ENCODE peak calls at places on chromosomes 7 and 10, in four cellular contexts. J, Q, M and I are unnamed samples.
A peak's percentile ranks its signal among the peaks of the same experiment; 100 is the strongest.

GRCh38 chr10:78579995-78580394 is 488.8 kb upstream of the ZMIZ1 start:
- DNase-seq in J (no peak), Q (no peak), M (peak; percentile 78), I (no peak)

GRCh38 chr7:126483972-126484371 is 768.8 kb downstream of the GRM8 start:
- DNase-seq in J (no peak), Q (no peak), M (no peak), I (no peak)

GRCh38 chr7:93016085-93016471 is 101.7 kb downstream of the SAMD9 start:
- DNase-seq in J (no peak), Q (no peak), M (no peak), I (no peak)

GRCh38 chr7:27191081-27191715 is 6.2 kb upstream of the HOXA11 start:
- DNase-seq in J (peak; percentile 46), Q (no peak), M (no peak), I (no peak)

GRCh38 chr7:4246536-4246935 is 435.6 kb upstream of the FOXK1 start:
- DNase-seq in J (no peak), Q (no peak), M (no peak), I (peak; percentile 64)

GRCh38 chr10:77267703-77268630 is 369.6 kb downstream of the KCNMA1 start:
- DNase-seq in J (no peak), Q (no peak), M (no peak), I (no peak)

GRCh38 chr10:6254200-6254599 is 51.5 kb downstream of the PFKFB3 start:
- DNase-seq in J (no peak), Q (no peak), M (no peak), I (no peak)

GRCh38 chr10:101226506-101226887 is 2.8 kb downstream of the LBX1 start:
- DNase-seq in J (no peak), Q (no peak), M (no peak), I (no peak)

GRCh38 chr10:71694567-71694968 is 25.0 kb downstream of the C10orf105 start:
- DNase-seq in J (peak; percentile 72), Q (peak; percentile 32), M (no peak), I (peak; percentile 92)

GRCh38 chr10:65675236-65675635 is 1250.6 kb upstream of the LRRTM3 start:
- DNase-seq in J (no peak), Q (no peak), M (no peak), I (no peak)

GRCh38 chr7:657565-658119 is 68.9 kb upstream of the DNAAF5 start:
- DNase-seq in J (no peak), Q (no peak), M (no peak), I (no peak)

GRCh38 chr10:52770904-52771303 is 1.7 kb downstream of the MBL2 start:
- DNase-seq in J (no peak), Q (no peak), M (no peak), I (no peak)

GRCh38 chr10:44858988-44859387 is 52.1 kb upstream of the TMEM72 start:
- DNase-seq in J (no peak), Q (no peak), M (no peak), I (no peak)

GRCh38 chr10:126439947-126440346 is 51.7 kb upstream of the ADAM12 start:
- DNase-seq in J (no peak), Q (no peak), M (no peak), I (no peak)

GRCh38 chr7:20797174-20798080 is 10.7 kb upstream of the SP8 start:
- DNase-seq in J (peak; percentile 67), Q (no peak), M (no peak), I (no peak)

GRCh38 chr7:150442811-150443210 is 7.6 kb upstream of the GIMAP8 start:
- DNase-seq in J (no peak), Q (no peak), M (no peak), I (no peak)

GRCh38 chr10:50426485-50426884 is 175.2 kb upstream of the ASAH2 start:
- DNase-seq in J (no peak), Q (no peak), M (no peak), I (no peak)

GRCh38 chr10:241451-241850 is 106.2 kb downstream of the ZMYND11 start:
- DNase-seq in J (no peak), Q (no peak), M (no peak), I (no peak)

GRCh38 chr10:60282771-60283353 is 106.8 kb downstream of the ANK3 start:
- DNase-seq in J (no peak), Q (no peak), M (no peak), I (no peak)

GRCh38 chr7:48298779-48299178 is 127.5 kb downstream of the ABCA13 start:
- DNase-seq in J (no peak), Q (no peak), M (no peak), I (no peak)

GRCh38 chr7:155466814-155467675 is 9.1 kb downstream of the EN2 start:
- DNase-seq in J (no peak), Q (no peak), M (no peak), I (peak; percentile 74)
- TF ChIP-seq CTCF in J (no peak), Q (no peak), M (no peak), I (no peak)

GRCh38 chr10:128398999-128399398 is 272.8 kb upstream of the MKI67 start:
- DNase-seq in J (no peak), Q (no peak), M (no peak), I (no peak)
- H3K27ac ChIP-seq in J (no peak overlapping the region), Q (no peak overlapping the region), M (no peak overlapping the region), I (no peak overlapping the region)

GRCh38 chr10:103661198-103661950 is 167.9 kb downstream of the NEURL1 start:
- DNase-seq in J (peak; percentile 90), Q (peak; percentile 86), M (peak; percentile 84), I (peak; percentile 87)
- TF ChIP-seq CTCF in J (no peak), Q (no peak), M (no peak), I (no peak)

GRCh38 chr7:44080686-44081265 is 1.6 kb downstream of the POLM start:
- DNase-seq in J (no peak), Q (no peak), M (peak; percentile 17), I (peak; percentile 79)
- H3K27ac ChIP-seq in J (no peak overlapping the region), Q (peak overlapping the region; percentile 69), M (peak overlapping the region; percentile 93), I (peak overlapping the region; percentile 97)

DNA sequence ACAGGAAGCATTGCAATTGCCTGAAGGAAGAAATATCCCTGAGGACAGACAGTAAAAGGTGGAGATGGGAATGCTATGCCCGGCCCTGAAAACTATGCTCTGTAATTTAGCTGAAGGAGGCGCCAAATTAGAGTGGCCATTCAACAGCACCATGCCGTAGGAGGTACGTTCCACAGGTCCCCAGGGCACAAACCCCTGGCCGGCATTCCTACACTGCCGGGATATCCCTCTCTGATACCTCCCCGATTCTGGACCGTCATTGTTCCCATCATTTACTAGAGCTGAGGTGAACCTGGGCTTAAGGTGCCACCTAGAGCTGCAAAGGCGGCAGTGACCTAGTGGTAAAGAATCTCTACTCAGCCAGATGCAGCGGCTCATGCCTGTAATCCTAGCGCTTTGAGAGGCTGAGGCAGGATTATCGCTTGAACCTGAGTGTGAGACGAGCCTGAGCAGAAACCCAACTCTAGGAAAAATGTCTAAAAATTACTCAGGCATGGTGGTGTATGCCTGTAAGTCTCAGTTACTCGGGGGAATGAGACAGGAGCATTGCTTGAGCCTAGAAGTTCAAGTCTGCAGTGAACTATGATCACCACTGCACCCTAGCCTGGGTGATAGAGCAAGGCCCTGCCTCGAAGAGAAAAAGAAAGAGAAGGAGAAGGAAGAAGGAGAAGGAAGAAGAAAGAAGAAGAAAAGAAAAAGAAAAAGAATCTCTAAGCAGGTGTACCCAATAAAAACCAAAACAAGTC is 53.0 kb upstream of the TNKS2 start:
- DNase-seq in J (no peak), Q (no peak), M (no peak), I (no peak)
- TF ChIP-seq CTCF in J (no peak), Q (peak; percentile 27), M (peak; percentile 51), I (no peak)

DNA sequence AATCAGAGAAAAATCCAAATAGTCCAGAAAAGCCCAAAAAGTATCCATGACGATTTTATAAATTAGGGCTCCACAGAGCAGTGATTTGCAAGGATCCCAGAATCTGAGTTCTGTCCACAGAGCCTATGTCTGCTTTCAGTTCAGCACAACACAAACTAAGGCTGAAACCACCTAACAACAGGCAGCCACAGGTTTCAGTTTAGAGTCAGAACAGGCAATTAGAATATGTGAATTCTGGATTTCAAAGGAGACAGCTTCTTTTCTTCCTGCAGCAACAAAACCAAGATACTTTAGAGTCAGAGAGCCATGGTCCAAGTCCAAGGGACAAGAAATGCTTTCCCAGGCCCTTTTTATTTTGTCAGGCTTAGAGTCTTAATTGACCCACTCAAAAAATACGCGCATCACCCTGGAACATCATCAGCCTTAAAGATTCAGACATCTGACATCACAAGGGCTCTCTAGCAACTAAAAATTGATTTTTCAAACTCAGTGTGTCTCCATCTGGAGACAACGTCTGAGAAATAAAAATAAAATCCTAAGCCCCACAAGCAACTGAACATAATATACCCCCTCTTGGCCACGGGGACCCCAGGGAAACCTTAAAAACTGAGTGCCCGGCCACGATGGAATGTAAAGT is 23.7 kb downstream of the IFIT3 start:
- DNase-seq in J (no peak), Q (no peak), M (no peak), I (no peak)
- H3K27ac ChIP-seq in J (peak overlapping the region; percentile 87), Q (no peak overlapping the region), M (peak overlapping the region; percentile 84), I (peak overlapping the region; percentile 39)

GRCh38 chr7:7251742-7252141 is 69.4 kb downstream of the C1GALT1 start:
- DNase-seq in J (no peak), Q (no peak), M (no peak), I (no peak)
- TF ChIP-seq CTCF in J (no peak), Q (no peak), M (no peak), I (no peak)

DNA sequence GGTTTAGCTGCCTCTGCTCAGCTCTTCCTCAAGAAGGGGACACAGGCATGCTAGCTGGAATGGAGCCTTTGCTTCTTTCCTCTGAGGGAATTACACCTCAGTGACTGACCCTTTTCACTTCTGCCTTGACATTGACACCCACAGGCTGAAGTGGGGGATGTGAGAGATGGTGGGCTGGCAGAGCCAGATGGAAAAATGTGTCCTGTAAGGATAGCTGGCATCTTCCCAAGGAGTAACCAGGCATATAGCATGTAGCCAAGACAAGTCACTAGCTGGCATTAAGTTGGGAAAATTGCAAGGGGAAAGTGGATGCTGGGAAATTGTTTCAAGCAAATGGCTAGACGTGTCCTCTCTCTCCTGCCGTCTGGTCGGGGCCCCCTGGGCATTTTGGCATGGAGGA is 19.9 kb downstream of the STMP1 start:
- DNase-seq in J (no peak), Q (no peak), M (no peak), I (no peak)
- H3K27ac ChIP-seq in J (no peak overlapping the region), Q (no peak overlapping the region), M (peak overlapping the region; percentile 74), I (no peak overlapping the region)

GRCh38 chr7:117872565-117873055 is 631 bp downstream of the CTTNBP2 start:
- DNase-seq in J (no peak), Q (no peak), M (peak; percentile 29), I (no peak)
- TF ChIP-seq CTCF in J (peak; percentile 5), Q (no peak), M (peak; percentile 16), I (no peak)

GRCh38 chr7:137342340-137342739 is 1.2 kb downstream of the PTN start:
- DNase-seq in J (no peak), Q (no peak), M (no peak), I (no peak)

GRCh38 chr7:137337902-137338301 is 5.6 kb downstream of the PTN start:
- DNase-seq in J (no peak), Q (no peak), M (no peak), I (no peak)

GRCh38 chr7:137343483-137343841 is at the start of gene PTN:
- DNase-seq in J (no peak), Q (no peak), M (peak; percentile 40), I (no peak)

GRCh38 chr7:137345799-137346449 is 2.4 kb upstream of the PTN start:
- DNase-seq in J (no peak), Q (no peak), M (no peak), I (no peak)

GRCh38 chr7:137342751-137343482 is 616 bp downstream of the PTN start:
- DNase-seq in J (no peak), Q (no peak), M (no peak), I (no peak)
- H3K27ac ChIP-seq in J (no peak overlapping the region), Q (no peak overlapping the region), M (no peak overlapping the region), I (no peak overlapping the region)